ENCODE peak calls at places on chromosomes 6 and 20, in seven cellular contexts. One of them, this sample, is unnamed.

GRCh38 chr6:136524936-136525413 is 25.2 kb downstream of the MAP7 start:
- DNase-seq in tibial nerve: no peak
- DNase-seq in HCT116: no peak
- DNase-seq in adrenal gland: no peak
- DNase-seq in heart left ventricle: no peak
- DNase-seq in A549: no peak
- DNase-seq in GM12878: no peak
- DNase-seq in this sample: no peak

GRCh38 chr20:50471231-50471630 is 39.0 kb upstream of the PTPN1 start:
- DNase-seq in heart left ventricle: no peak
- DNase-seq in A549: no peak
- DNase-seq in GM12878: no peak
- DNase-seq in HCT116: no peak
- DNase-seq in adrenal gland: no peak
- DNase-seq in tibial nerve: no peak
- DNase-seq in this sample: no peak

GRCh38 chr20:24970030-24970553 is 21.0 kb downstream of the CST7 start:
- DNase-seq in heart left ventricle: no peak
- DNase-seq in adrenal gland: no peak
- DNase-seq in HCT116: no peak
- DNase-seq in A549: no peak
- DNase-seq in GM12878: no peak
- DNase-seq in tibial nerve: no peak
- DNase-seq in this sample: no peak

GRCh38 chr6:31775184-31775583 is 1.9 kb downstream of the VWA7 start:
- DNase-seq in adrenal gland: no peak
- DNase-seq in A549: no peak
- DNase-seq in heart left ventricle: no peak
- DNase-seq in HCT116: no peak
- DNase-seq in tibial nerve: no peak
- DNase-seq in GM12878: no peak
- DNase-seq in this sample: no peak

GRCh38 chr6:106439459-106439858 is 78.9 kb downstream of the CRYBG1 start:
- DNase-seq in A549: no peak
- DNase-seq in GM12878: no peak
- DNase-seq in adrenal gland: no peak
- DNase-seq in tibial nerve: no peak
- DNase-seq in HCT116: no peak
- DNase-seq in heart left ventricle: no peak
- DNase-seq in this sample: no peak

GRCh38 chr20:32761831-32762753 is at the start of gene DNMT3B:
- DNase-seq in adrenal gland: peak; percentile 78
- DNase-seq in A549: peak; percentile 85
- DNase-seq in HCT116: peak; percentile 41
- DNase-seq in tibial nerve: peak; percentile 50
- DNase-seq in GM12878: no peak
- DNase-seq in heart left ventricle: peak; percentile 86
- DNase-seq in this sample: peak; percentile 90

GRCh38 chr6:136149311-136149710 is 100.8 kb downstream of the MTFR2 start:
- DNase-seq in adrenal gland: no peak
- DNase-seq in A549: no peak
- DNase-seq in heart left ventricle: no peak
- DNase-seq in HCT116: no peak
- DNase-seq in tibial nerve: no peak
- DNase-seq in GM12878: no peak
- DNase-seq in this sample: no peak

GRCh38 chr6:119240257-119241123 is 109.1 kb downstream of the MAN1A1 start:
- DNase-seq in A549: no peak
- DNase-seq in tibial nerve: no peak
- DNase-seq in GM12878: no peak
- DNase-seq in adrenal gland: no peak
- DNase-seq in heart left ventricle: no peak
- DNase-seq in HCT116: no peak
- DNase-seq in this sample: no peak

GRCh38 chr20:37369846-37370245 is 23.9 kb downstream of the SRC start:
- DNase-seq in adrenal gland: peak; percentile 3
- DNase-seq in tibial nerve: no peak
- DNase-seq in heart left ventricle: no peak
- DNase-seq in GM12878: no peak
- DNase-seq in HCT116: no peak
- DNase-seq in A549: no peak
- DNase-seq in this sample: no peak

GRCh38 chr6:35687658-35688604 is 784 bp downstream of the FKBP5 start:
- DNase-seq in GM12878: peak; percentile 25
- DNase-seq in tibial nerve: no peak
- DNase-seq in adrenal gland: peak; percentile 63
- DNase-seq in HCT116: peak; percentile 18
- DNase-seq in A549: peak; percentile 22
- DNase-seq in heart left ventricle: peak; percentile 63
- DNase-seq in this sample: peak; percentile 73

GRCh38 chr6:22448311-22448711 is 121.1 kb upstream of the HDGFL1 start:
- DNase-seq in heart left ventricle: no peak
- DNase-seq in adrenal gland: no peak
- DNase-seq in tibial nerve: no peak
- DNase-seq in A549: peak; percentile 25
- DNase-seq in HCT116: no peak
- DNase-seq in GM12878: no peak
- DNase-seq in this sample: no peak

GRCh38 chr6:150299873-150300485 is 68.8 kb upstream of the IYD start:
- DNase-seq in adrenal gland: no peak
- DNase-seq in heart left ventricle: peak; percentile 47
- DNase-seq in tibial nerve: no peak
- DNase-seq in GM12878: no peak
- DNase-seq in A549: no peak
- DNase-seq in HCT116: no peak
- DNase-seq in this sample: no peak

GRCh38 chr6:20626165-20626564 is 91.9 kb downstream of the CDKAL1 start:
- DNase-seq in GM12878: no peak
- DNase-seq in heart left ventricle: no peak
- DNase-seq in HCT116: no peak
- DNase-seq in tibial nerve: no peak
- DNase-seq in A549: no peak
- DNase-seq in adrenal gland: no peak
- DNase-seq in this sample: no peak

GRCh38 chr20:43954704-43955243 is 40.1 kb downstream of the TOX2 start:
- DNase-seq in GM12878: no peak
- DNase-seq in HCT116: no peak
- DNase-seq in adrenal gland: no peak
- DNase-seq in tibial nerve: no peak
- DNase-seq in heart left ventricle: no peak
- DNase-seq in A549: no peak
- DNase-seq in this sample: no peak

GRCh38 chr20:58984691-58985090 is 3.6 kb downstream of the NELFCD start:
- DNase-seq in tibial nerve: peak; percentile 1
- DNase-seq in adrenal gland: no peak
- DNase-seq in HCT116: no peak
- DNase-seq in A549: no peak
- DNase-seq in GM12878: no peak
- DNase-seq in heart left ventricle: no peak
- DNase-seq in this sample: no peak

GRCh38 chr6:144439016-144439415 is 153.9 kb downstream of the UTRN start:
- DNase-seq in HCT116: no peak
- DNase-seq in tibial nerve: no peak
- DNase-seq in adrenal gland: no peak
- DNase-seq in heart left ventricle: no peak
- DNase-seq in A549: no peak
- DNase-seq in GM12878: no peak
- DNase-seq in this sample: no peak

GRCh38 chr6:73451166-73452106 is 661 bp downstream of the CGAS start:
- DNase-seq in heart left ventricle: peak; percentile 38
- DNase-seq in adrenal gland: peak; percentile 15
- DNase-seq in A549: peak; percentile 29
- DNase-seq in tibial nerve: no peak
- DNase-seq in HCT116: no peak
- DNase-seq in GM12878: no peak
- DNase-seq in this sample: peak; percentile 47

GRCh38 chr6:2839195-2839981 is 2.3 kb downstream of the SERPINB1 start:
- DNase-seq in GM12878: no peak
- DNase-seq in HCT116: peak; percentile 79
- DNase-seq in heart left ventricle: peak; percentile 20
- DNase-seq in tibial nerve: no peak
- DNase-seq in A549: peak; percentile 59
- DNase-seq in adrenal gland: no peak
- DNase-seq in this sample: no peak

GRCh38 chr6:111942561-111942960 is 69.3 kb upstream of the FYN start:
- DNase-seq in heart left ventricle: no peak
- DNase-seq in A549: no peak
- DNase-seq in HCT116: no peak
- DNase-seq in GM12878: no peak
- DNase-seq in tibial nerve: no peak
- DNase-seq in adrenal gland: no peak
- DNase-seq in this sample: no peak

GRCh38 chr6:95593025-95593424 is 15.7 kb downstream of the MANEA start:
- DNase-seq in HCT116: no peak
- DNase-seq in A549: no peak
- DNase-seq in adrenal gland: no peak
- DNase-seq in heart left ventricle: no peak
- DNase-seq in tibial nerve: no peak
- DNase-seq in GM12878: no peak
- DNase-seq in this sample: no peak

GRCh38 chr20:50020283-50020682 is 37.5 kb downstream of the SNAI1 start:
- DNase-seq in GM12878: no peak
- DNase-seq in tibial nerve: no peak
- DNase-seq in adrenal gland: no peak
- DNase-seq in A549: peak; percentile 59
- DNase-seq in HCT116: no peak
- DNase-seq in heart left ventricle: no peak
- DNase-seq in this sample: no peak

GRCh38 chr20:51486197-51487005 is 56.1 kb downstream of the NFATC2 start:
- DNase-seq in A549: no peak
- DNase-seq in adrenal gland: no peak
- DNase-seq in tibial nerve: no peak
- DNase-seq in GM12878: no peak
- DNase-seq in heart left ventricle: no peak
- DNase-seq in HCT116: no peak
- DNase-seq in this sample: no peak
- H3K4me3 ChIP-seq in A549: no peak overlapping the region
- H3K4me3 ChIP-seq in adrenal gland: no peak overlapping the region
- H3K4me3 ChIP-seq in tibial nerve: no peak overlapping the region
- H3K4me3 ChIP-seq in GM12878: no peak overlapping the region
- H3K4me3 ChIP-seq in heart left ventricle: no peak overlapping the region
- H3K4me3 ChIP-seq in HCT116: no peak overlapping the region
- H3K4me3 ChIP-seq in this sample: no peak overlapping the region

GRCh38 chr6:165662041-165662491 is 975 bp downstream of the PDE10A start:
- DNase-seq in adrenal gland: peak; percentile 34
- DNase-seq in HCT116: no peak
- DNase-seq in tibial nerve: no peak
- DNase-seq in heart left ventricle: peak; percentile 53
- DNase-seq in A549: peak; percentile 48
- DNase-seq in GM12878: no peak
- DNase-seq in this sample: no peak

GRCh38 chr6:165663736-165664552 is 903 bp upstream of the PDE10A start:
- DNase-seq in A549: no peak
- DNase-seq in GM12878: no peak
- DNase-seq in HCT116: no peak
- DNase-seq in tibial nerve: no peak
- DNase-seq in adrenal gland: no peak
- DNase-seq in heart left ventricle: peak; percentile 82
- DNase-seq in this sample: no peak

GRCh38 chr6:165662671-165663282 is at the start of gene PDE10A:
- DNase-seq in tibial nerve: no peak
- DNase-seq in A549: peak; percentile 81
- DNase-seq in GM12878: no peak
- DNase-seq in adrenal gland: peak; percentile 36
- DNase-seq in HCT116: no peak
- DNase-seq in heart left ventricle: peak; percentile 88
- DNase-seq in this sample: no peak

GRCh38 chr6:165664553-165665383 is 1.7 kb upstream of the PDE10A start:
- DNase-seq in HCT116: no peak
- DNase-seq in heart left ventricle: no peak
- DNase-seq in GM12878: no peak
- DNase-seq in tibial nerve: no peak
- DNase-seq in adrenal gland: no peak
- DNase-seq in A549: no peak
- DNase-seq in this sample: no peak

GRCh38 chr6:165663283-165663735 is 268 bp upstream of the PDE10A start:
- DNase-seq in GM12878: no peak
- DNase-seq in A549: peak; percentile 38
- DNase-seq in HCT116: no peak
- DNase-seq in heart left ventricle: peak; percentile 84
- DNase-seq in adrenal gland: peak; percentile 48
- DNase-seq in tibial nerve: no peak
- DNase-seq in this sample: no peak
- TF ChIP-seq POLR2A in GM12878: no peak
- TF ChIP-seq POLR2A in A549: no peak
- TF ChIP-seq POLR2A in HCT116: no peak
- TF ChIP-seq POLR2A in heart left ventricle: no peak
- TF ChIP-seq POLR2A in adrenal gland: no peak
- TF ChIP-seq POLR2A in tibial nerve: no peak
- TF ChIP-seq POLR2A in this sample: no peak

DNA sequence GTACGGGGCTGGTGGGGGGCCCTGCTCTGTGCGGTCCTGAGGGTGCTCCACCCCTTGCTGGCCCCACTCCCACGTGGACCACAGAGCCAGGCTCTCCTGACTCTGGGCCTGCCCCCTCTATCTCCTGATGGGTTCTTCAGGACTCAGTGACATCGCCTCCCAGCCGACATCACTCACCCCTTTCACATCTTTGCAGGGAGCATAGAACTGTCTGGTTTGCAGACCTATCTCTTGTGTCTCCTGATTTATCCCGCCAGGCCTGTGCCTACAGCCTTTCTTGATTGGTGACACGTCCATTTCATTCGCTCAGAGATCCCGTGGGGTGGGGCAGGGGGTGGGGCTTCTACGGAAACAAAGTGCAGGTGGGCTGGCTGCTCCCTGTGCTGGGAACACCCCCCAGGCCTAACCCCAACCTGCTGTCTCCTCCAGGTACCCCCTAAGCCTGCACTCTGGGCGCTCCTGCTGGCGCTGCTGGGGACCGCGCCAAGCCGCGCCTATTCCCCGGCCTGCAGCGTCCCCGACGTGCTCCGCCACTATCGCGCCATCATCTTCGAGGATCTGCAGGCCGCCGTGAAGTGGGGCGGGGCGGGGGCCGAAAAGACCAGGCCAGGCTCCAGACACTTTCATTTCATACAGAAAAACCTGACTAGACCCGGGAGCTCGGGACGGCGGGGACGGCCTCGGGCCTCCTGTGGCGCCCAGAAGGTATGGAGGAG is 1.7 kb downstream of the C20orf204 start:
- DNase-seq in A549: no peak
- DNase-seq in HCT116: no peak
- DNase-seq in heart left ventricle: no peak
- DNase-seq in tibial nerve: no peak
- DNase-seq in GM12878: no peak
- DNase-seq in adrenal gland: no peak
- DNase-seq in this sample: peak; percentile 38
- H3K4me3 ChIP-seq in A549: peak overlapping the region; percentile 48
- H3K4me3 ChIP-seq in HCT116: no peak overlapping the region
- H3K4me3 ChIP-seq in heart left ventricle: peak overlapping the region; percentile 53
- H3K4me3 ChIP-seq in tibial nerve: no peak overlapping the region
- H3K4me3 ChIP-seq in GM12878: peak overlapping the region; percentile 58
- H3K4me3 ChIP-seq in adrenal gland: no peak overlapping the region
- H3K4me3 ChIP-seq in this sample: peak overlapping the region; percentile 59

DNA sequence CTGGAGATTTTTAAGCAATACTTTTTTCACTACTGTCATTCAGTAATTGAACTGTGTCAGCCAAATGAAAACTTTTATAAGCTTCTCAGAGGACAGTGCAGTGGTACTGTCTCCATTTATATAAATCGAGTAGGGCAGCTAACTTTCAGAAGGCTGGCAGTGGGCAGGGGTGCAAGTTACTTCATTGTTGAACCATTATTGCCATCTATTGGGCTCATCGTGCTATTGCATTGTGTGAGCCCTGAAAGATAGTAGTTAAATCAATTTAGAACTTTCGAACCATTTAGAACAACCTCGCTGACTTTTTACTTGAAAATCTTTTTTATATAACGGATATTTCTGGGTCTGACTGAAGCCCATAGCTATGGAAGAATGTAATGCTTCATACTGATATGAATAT is 347.8 kb upstream of the PLCB4 start:
- DNase-seq in GM12878: peak; percentile 7
- DNase-seq in A549: peak; percentile 13
- DNase-seq in tibial nerve: no peak
- DNase-seq in heart left ventricle: peak; percentile 49
- DNase-seq in HCT116: peak; percentile 18
- DNase-seq in adrenal gland: peak; percentile 48
- DNase-seq in this sample: peak; percentile 71
- TF ChIP-seq POLR2A in GM12878: no peak
- TF ChIP-seq POLR2A in A549: no peak
- TF ChIP-seq POLR2A in tibial nerve: no peak
- TF ChIP-seq POLR2A in heart left ventricle: no peak
- TF ChIP-seq POLR2A in HCT116: no peak
- TF ChIP-seq POLR2A in adrenal gland: no peak
- TF ChIP-seq POLR2A in this sample: no peak